ENCODE peak calls at places on chromosomes 6 and 20, in five cellular contexts. J, Z, C, G and K are unnamed samples.

GRCh38 chr6:170545405-170545804 is 7.7 kb downstream of the PSMB1 start:
- DNase-seq in C (no peak), G (no peak), J (no peak), Z (no peak), K (no peak)

GRCh38 chr6:73585566-73586415 is 65.0 kb upstream of the EEF1A1 start:
- DNase-seq in G (no peak), J (no peak), Z (peak), C (no peak), K (peak)

GRCh38 chr6:74638467-74638866 is 567.4 kb downstream of the COL12A1 start:
- DNase-seq in J (no peak), C (no peak), G (no peak), Z (no peak), K (no peak)

GRCh38 chr20:38121741-38122140 is 43.3 kb downstream of the TGM2 start:
- DNase-seq in Z (no peak), J (no peak), C (no peak), G (no peak), K (no peak)

GRCh38 chr6:128731249-128732165 is 151.4 kb upstream of the LAMA2 start:
- DNase-seq in J (no peak), G (peak), C (no peak), Z (peak), K (no peak)

GRCh38 chr20:21437816-21438215 is 40.5 kb upstream of the NKX2-4 start:
- DNase-seq in C (no peak), Z (no peak), J (no peak), G (no peak), K (no peak)

GRCh38 chr6:2432258-2432657 is 186.9 kb upstream of the GMDS start:
- DNase-seq in C (no peak), Z (peak), J (no peak), G (no peak), K (no peak)

GRCh38 chr6:56168601-56169000 is 78.8 kb downstream of the COL21A1 start:
- DNase-seq in Z (no peak), J (no peak), G (no peak), C (no peak), K (no peak)

GRCh38 chr20:41654292-41654691 is 36.1 kb upstream of the CHD6 start:
- DNase-seq in Z (no peak), J (peak), C (no peak), G (no peak), K (no peak)

GRCh38 chr20:5614506-5614905 is 135.7 kb upstream of the SHLD1 start:
- DNase-seq in C (no peak), G (no peak), Z (no peak), J (no peak), K (no peak)

GRCh38 chr6:83247471-83247870 is 54.3 kb downstream of the RWDD2A start:
- DNase-seq in Z (no peak), G (no peak), J (no peak), C (no peak), K (no peak)

GRCh38 chr20:62831361-62831788 is 14.5 kb downstream of the COL9A3 start:
- DNase-seq in J (no peak), G (peak), C (no peak), Z (no peak), K (no peak)

GRCh38 chr6:161359617-161359945 is 85.7 kb upstream of the AGPAT4 start:
- DNase-seq in Z (no peak), J (no peak), C (no peak), G (no peak), K (no peak)

GRCh38 chr6:161444464-161444863 is 170.6 kb upstream of the AGPAT4 start:
- DNase-seq in J (no peak), G (no peak), Z (no peak), C (no peak), K (peak)

GRCh38 chr6:40894962-40895799 is 143.8 kb downstream of the UNC5CL start:
- DNase-seq in G (peak), Z (peak), C (peak), J (no peak), K (no peak)

GRCh38 chr6:122696079-122696478 is 83.4 kb upstream of the FABP7 start:
- DNase-seq in Z (no peak), G (no peak), C (no peak), J (no peak), K (no peak)

GRCh38 chr20:38217791-38218565 is 42.6 kb downstream of the KIAA1755 start:
- DNase-seq in Z (peak), G (peak), J (no peak), C (peak), K (no peak)

GRCh38 chr6:151181701-151182367 is 57.9 kb upstream of the AKAP12 start:
- DNase-seq in G (no peak), C (no peak), Z (no peak), J (peak), K (no peak)

GRCh38 chr20:45405566-45406259 is 2.4 kb upstream of the DBNDD2 start:
- DNase-seq in C (peak), J (no peak), Z (no peak), G (peak), K (no peak)

GRCh38 chr6:9131616-9132015 is 696.3 kb upstream of the SLC35B3 start:
- DNase-seq in G (no peak), Z (no peak), C (no peak), J (no peak), K (no peak)

GRCh38 chr6:80022803-80023202 is 18.4 kb downstream of the TTK start:
- DNase-seq in C (no peak), G (no peak), Z (peak), J (no peak), K (no peak)

GRCh38 chr20:48823960-48824497 is 3.8 kb downstream of the PREX1 start:
- DNase-seq in C (no peak), G (no peak), J (no peak), Z (peak), K (peak)

GRCh38 chr6:141460743-141461484 is 671.8 kb upstream of the GJE1 start:
- DNase-seq in J (no peak), C (no peak), G (no peak), Z (no peak), K (no peak)

GRCh38 chr6:16851044-16851540 is 89.8 kb upstream of the ATXN1 start:
- DNase-seq in J (no peak), C (no peak), Z (no peak), G (no peak), K (no peak)

GRCh38 chr20:1396702-1397101 is 3.8 kb upstream of the FKBP1A start:
- DNase-seq in C (no peak), G (no peak), Z (no peak), J (no peak), K (no peak)

GRCh38 chr20:52801628-52802006 is 170.5 kb upstream of the TSHZ2 start:
- DNase-seq in Z (no peak), C (peak), J (no peak), G (peak), K (no peak)

GRCh38 chr6:474454-475185 is 83.1 kb downstream of the IRF4 start:
- DNase-seq in C (no peak), Z (no peak), J (no peak), G (peak), K (peak)